ENCODE peak calls at places on chromosome 11, in four cellular contexts. One of them, this sample, is unnamed.
A peak's percentile ranks its signal among the peaks of the same experiment; 100 is the strongest.

GRCh38 chr11:94803491-94803890 is 35.3 kb downstream of the AMOTL1 start:
- DNase-seq in NCI-H510A treated with DMSO at 0.1 percent for 48 hours: no peak
- DNase-seq in activated T-cell treated with anti-CD3 and anti-CD28 coated beads, Interleukin-2, amount 50 U/mL, for 72 hours: no peak
- DNase-seq in neuronal stem cell: no peak
- DNase-seq in this sample: no peak

GRCh38 chr11:65429724-65430405 is 7.3 kb downstream of the NEAT1 start:
- DNase-seq in NCI-H510A treated with DMSO at 0.1 percent for 48 hours: peak; percentile 82
- DNase-seq in activated T-cell treated with anti-CD3 and anti-CD28 coated beads, Interleukin-2, amount 50 U/mL, for 72 hours: peak; percentile 51
- DNase-seq in neuronal stem cell: no peak
- DNase-seq in this sample: no peak

GRCh38 chr11:86179646-86180064 is 64.9 kb upstream of the EED start:
- DNase-seq in NCI-H510A treated with DMSO at 0.1 percent for 48 hours: no peak
- DNase-seq in activated T-cell treated with anti-CD3 and anti-CD28 coated beads, Interleukin-2, amount 50 U/mL, for 72 hours: no peak
- DNase-seq in neuronal stem cell: no peak
- DNase-seq in this sample: no peak

GRCh38 chr11:1015826-1016565 is 20.5 kb downstream of the MUC6 start:
- DNase-seq in activated T-cell treated with anti-CD3 and anti-CD28 coated beads, Interleukin-2, amount 50 U/mL, for 72 hours: no peak
- DNase-seq in neuronal stem cell: no peak
- DNase-seq in NCI-H510A treated with DMSO at 0.1 percent for 48 hours: no peak
- DNase-seq in this sample: no peak

GRCh38 chr11:123249354-123249753 is 54.3 kb upstream of the CLMP start:
- DNase-seq in neuronal stem cell: no peak
- DNase-seq in activated T-cell treated with anti-CD3 and anti-CD28 coated beads, Interleukin-2, amount 50 U/mL, for 72 hours: no peak
- DNase-seq in NCI-H510A treated with DMSO at 0.1 percent for 48 hours: no peak
- DNase-seq in this sample: no peak

GRCh38 chr11:108160970-108161566 is 39.7 kb downstream of the ACAT1 start:
- DNase-seq in neuronal stem cell: no peak
- DNase-seq in NCI-H510A treated with DMSO at 0.1 percent for 48 hours: no peak
- DNase-seq in activated T-cell treated with anti-CD3 and anti-CD28 coated beads, Interleukin-2, amount 50 U/mL, for 72 hours: no peak
- DNase-seq in this sample: no peak

GRCh38 chr11:111560785-111561184 is 20.3 kb downstream of the LAYN start:
- DNase-seq in NCI-H510A treated with DMSO at 0.1 percent for 48 hours: no peak
- DNase-seq in neuronal stem cell: no peak
- DNase-seq in activated T-cell treated with anti-CD3 and anti-CD28 coated beads, Interleukin-2, amount 50 U/mL, for 72 hours: no peak
- DNase-seq in this sample: no peak

GRCh38 chr11:69887841-69888670 is 68.8 kb upstream of the FGF3 start:
- DNase-seq in activated T-cell treated with anti-CD3 and anti-CD28 coated beads, Interleukin-2, amount 50 U/mL, for 72 hours: no peak
- DNase-seq in neuronal stem cell: no peak
- DNase-seq in NCI-H510A treated with DMSO at 0.1 percent for 48 hours: no peak
- DNase-seq in this sample: no peak

GRCh38 chr11:12070446-12071267 is 39.7 kb upstream of the MICAL2 start:
- DNase-seq in activated T-cell treated with anti-CD3 and anti-CD28 coated beads, Interleukin-2, amount 50 U/mL, for 72 hours: no peak
- DNase-seq in NCI-H510A treated with DMSO at 0.1 percent for 48 hours: no peak
- DNase-seq in neuronal stem cell: no peak
- DNase-seq in this sample: no peak

GRCh38 chr11:47565340-47566165 is at the start of gene PTPMT1:
- DNase-seq in NCI-H510A treated with DMSO at 0.1 percent for 48 hours: no peak
- DNase-seq in neuronal stem cell: no peak
- DNase-seq in activated T-cell treated with anti-CD3 and anti-CD28 coated beads, Interleukin-2, amount 50 U/mL, for 72 hours: peak; percentile 85
- DNase-seq in this sample: no peak

GRCh38 chr11:6202036-6202435 is 3.0 kb downstream of the OR52W1 start:
- DNase-seq in neuronal stem cell: no peak
- DNase-seq in NCI-H510A treated with DMSO at 0.1 percent for 48 hours: no peak
- DNase-seq in activated T-cell treated with anti-CD3 and anti-CD28 coated beads, Interleukin-2, amount 50 U/mL, for 72 hours: no peak
- DNase-seq in this sample: no peak

GRCh38 chr11:11969380-11970215 is 38.8 kb downstream of the DKK3 start:
- DNase-seq in activated T-cell treated with anti-CD3 and anti-CD28 coated beads, Interleukin-2, amount 50 U/mL, for 72 hours: no peak
- DNase-seq in NCI-H510A treated with DMSO at 0.1 percent for 48 hours: no peak
- DNase-seq in neuronal stem cell: no peak
- DNase-seq in this sample: no peak

GRCh38 chr11:17171342-17171741 is 36.4 kb downstream of the PIK3C2A start:
- DNase-seq in activated T-cell treated with anti-CD3 and anti-CD28 coated beads, Interleukin-2, amount 50 U/mL, for 72 hours: no peak
- DNase-seq in neuronal stem cell: no peak
- DNase-seq in NCI-H510A treated with DMSO at 0.1 percent for 48 hours: no peak
- DNase-seq in this sample: no peak

GRCh38 chr11:28559497-28559896 is 451.3 kb downstream of the METTL15 start:
- DNase-seq in neuronal stem cell: peak; percentile 5
- DNase-seq in activated T-cell treated with anti-CD3 and anti-CD28 coated beads, Interleukin-2, amount 50 U/mL, for 72 hours: no peak
- DNase-seq in NCI-H510A treated with DMSO at 0.1 percent for 48 hours: no peak
- DNase-seq in this sample: no peak

GRCh38 chr11:130088217-130088616 is 18.5 kb downstream of the APLP2 start:
- DNase-seq in NCI-H510A treated with DMSO at 0.1 percent for 48 hours: no peak
- DNase-seq in activated T-cell treated with anti-CD3 and anti-CD28 coated beads, Interleukin-2, amount 50 U/mL, for 72 hours: no peak
- DNase-seq in neuronal stem cell: no peak
- DNase-seq in this sample: no peak